ENCODE peak calls at places on chromosomes 1 and 21, in four cellular contexts. H, X, R and M are unnamed samples.

GRCh38 chr1:216221260-216221700 is 202.0 kb downstream of the USH2A start:
- DNase-seq in R (peak), X (peak), H (peak), M (peak)

GRCh38 chr1:179143332-179143731 is 61.5 kb downstream of the TOR3A start:
- DNase-seq in R (no peak), X (no peak), H (peak), M (peak)

GRCh38 chr1:221334082-221334481 is 407.8 kb downstream of the DUSP10 start:
- DNase-seq in X (no peak), H (no peak), R (no peak), M (peak)

GRCh38 chr1:58727363-58727762 is 27.5 kb upstream of the MYSM1 start:
- DNase-seq in R (no peak), X (no peak), H (peak), M (peak)

GRCh38 chr21:41927727-41928409 is 25.9 kb downstream of the C2CD2 start:
- DNase-seq in H (no peak), X (peak), R (no peak), M (no peak)

GRCh38 chr1:57761628-57762027 is 337.8 kb upstream of the DAB1 start:
- DNase-seq in X (no peak), H (no peak), R (peak), M (no peak)

GRCh38 chr1:23422955-23423354 is 1.6 kb downstream of the TCEA3 start:
- DNase-seq in R (no peak), H (no peak), X (no peak), M (no peak)

GRCh38 chr1:71462247-71462646 is 381.4 kb upstream of the ZRANB2 start:
- DNase-seq in H (no peak), X (no peak), R (no peak), M (no peak)

GRCh38 chr21:44062380-44062779 is 44.8 kb upstream of the PWP2 start:
- DNase-seq in H (no peak), X (no peak), R (no peak), M (no peak)

GRCh38 chr1:1151306-1151705 is 22.4 kb upstream of the TTLL10 start:
- DNase-seq in X (no peak), R (no peak), H (no peak), M (no peak)

GRCh38 chr1:61496501-61496900 is 228.4 kb downstream of the TM2D1 start:
- DNase-seq in R (no peak), H (no peak), X (no peak), M (no peak)

GRCh38 chr1:66240491-66241484 is 293.2 kb upstream of the SGIP1 start:
- DNase-seq in H (no peak), R (no peak), X (no peak), M (no peak)

GRCh38 chr1:41784516-41785279 is 134.0 kb downstream of the HIVEP3 start:
- DNase-seq in X (no peak), R (no peak), H (peak), M (no peak)

GRCh38 chr21:46323710-46324389 is at the start of the genes C21orf58 and PCNT:
- DNase-seq in R (peak), X (peak), H (peak), M (peak)
- H3K4me3 ChIP-seq in R (peak), X (peak), H (peak), M (peak)

GRCh38 chr1:22141493-22141892 is 1.4 kb downstream of the WNT4 start:
- DNase-seq in X (no peak), H (no peak), R (no peak), M (no peak)

GRCh38 chr1:22143586-22144033 is 713 bp upstream of the WNT4 start:
- DNase-seq in R (no peak), H (no peak), X (no peak), M (peak)

GRCh38 chr1:22141948-22142314 is 966 bp downstream of the WNT4 start:
- DNase-seq in R (peak), X (no peak), H (no peak), M (no peak)

GRCh38 chr1:22143065-22143514 is at the start of gene WNT4:
- DNase-seq in H (no peak), X (peak), R (peak), M (peak)

DNA sequence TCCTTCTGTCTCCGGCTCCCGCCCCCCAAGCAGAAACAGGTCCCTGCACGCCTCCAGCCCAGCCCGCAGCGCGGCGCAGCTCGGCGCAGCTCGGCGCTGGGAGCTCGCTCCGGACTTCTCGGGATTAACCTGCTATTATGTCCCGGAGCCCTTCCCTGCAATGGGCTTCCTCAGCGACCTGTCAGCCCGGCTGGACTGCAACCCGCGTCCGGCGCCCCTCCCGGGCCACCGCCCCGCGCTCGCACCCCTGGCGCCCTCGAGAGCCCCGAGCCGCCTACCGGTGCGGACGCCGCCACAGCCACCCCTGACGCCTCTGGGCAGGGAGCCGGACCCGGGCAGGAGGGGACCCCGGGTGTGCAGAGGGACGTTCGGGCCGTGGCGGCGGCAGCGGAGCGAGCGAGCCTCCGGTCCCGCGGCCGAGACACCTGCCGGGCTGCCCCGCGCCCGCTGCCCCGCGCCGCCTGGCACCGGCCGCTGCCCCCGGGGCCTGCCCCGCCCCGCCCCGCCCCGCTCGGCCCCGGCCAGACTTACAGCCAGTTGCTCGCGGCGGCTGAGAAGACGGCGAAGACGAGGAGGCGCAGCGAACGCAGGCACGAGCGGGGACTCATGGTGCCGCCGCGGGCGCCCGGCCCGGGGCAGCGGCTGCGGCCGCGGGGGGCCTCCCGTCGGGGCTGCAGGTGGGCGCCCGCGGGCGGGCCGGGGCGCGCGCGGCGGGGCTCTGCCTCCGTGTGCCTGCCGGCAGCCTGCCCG is 407 bp downstream of the WNT4 start:
- DNase-seq in R (peak), H (no peak), X (no peak), M (peak)
- TF ChIP-seq CTCF in R (no peak), H (no peak), X (no peak), M (no peak)

DNA sequence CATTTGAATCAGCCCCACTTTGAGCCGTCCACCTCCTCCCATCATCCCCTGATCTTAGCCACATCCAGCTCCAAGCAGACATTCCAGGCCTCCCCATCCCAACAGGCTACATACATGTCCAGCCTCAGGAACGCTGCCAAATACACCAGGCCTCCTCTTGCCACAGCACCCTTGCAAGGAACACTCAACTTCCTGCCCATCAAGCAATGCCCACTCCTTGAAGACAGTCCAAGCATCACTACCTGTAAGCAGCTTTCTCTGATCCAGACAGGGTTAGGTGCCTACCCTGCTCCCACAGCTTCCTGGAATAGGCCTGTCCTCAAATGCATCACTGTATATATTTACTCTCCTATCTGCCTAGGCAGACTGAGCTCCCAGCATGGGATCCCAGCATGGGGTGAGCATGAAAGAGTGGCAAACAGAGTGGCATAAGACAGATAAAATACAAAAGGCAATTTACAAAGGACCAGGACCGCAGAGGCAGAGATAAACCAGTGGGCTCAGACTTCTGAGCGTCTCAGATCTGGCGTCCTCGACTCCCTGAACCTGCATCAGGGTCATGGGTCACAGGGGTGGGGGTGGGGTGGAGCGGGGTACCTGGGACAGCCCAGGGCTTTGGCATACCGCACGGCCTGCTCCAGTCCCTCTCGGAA is 816 bp downstream of the HYI start:
- DNase-seq in R (no peak), X (no peak), H (peak), M (peak)
- H3K4me3 ChIP-seq in R (no peak), X (no peak), H (peak), M (peak)

DNA sequence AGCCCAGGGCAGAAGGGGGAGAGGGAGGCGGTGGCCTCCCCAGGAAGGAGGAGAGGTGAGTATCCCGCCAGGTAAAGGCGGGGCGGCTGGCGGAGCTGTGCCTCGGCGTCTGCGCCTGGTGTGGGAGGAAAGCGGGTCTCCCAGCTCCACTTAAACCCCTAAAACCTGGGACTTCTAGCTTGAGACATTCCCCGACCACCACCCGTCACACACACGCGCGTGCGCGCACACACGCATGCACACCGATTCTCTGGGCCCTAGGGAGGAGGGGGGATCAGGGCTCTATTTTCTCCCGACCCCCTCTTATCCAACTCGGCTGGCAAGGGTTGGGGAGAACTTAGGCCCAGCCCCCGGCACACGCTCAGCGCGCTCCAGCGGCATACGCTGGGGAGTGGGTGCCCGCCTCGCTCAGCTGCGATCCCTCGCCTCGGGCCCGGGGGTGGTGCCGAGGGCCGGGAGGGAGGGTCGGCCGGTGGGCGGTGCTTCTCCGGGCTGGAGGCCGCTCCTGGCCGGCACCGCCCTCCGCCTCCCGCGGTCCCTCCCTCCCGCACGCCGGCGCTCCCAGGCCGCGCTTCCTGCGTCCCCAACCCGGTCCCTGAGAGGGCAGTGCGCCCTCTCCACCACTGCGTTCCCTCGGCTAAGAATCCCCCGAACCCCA is at the start of gene TMEM51:
- DNase-seq in H (peak), X (no peak), R (peak), M (peak)
- TF ChIP-seq CTCF in H (no peak), X (no peak), R (no peak), M (no peak)

GRCh38 chr1:243946253-243946652 is 96.2 kb upstream of the AKT3 start:
- DNase-seq in R (no peak), H (no peak), X (no peak), M (no peak)

GRCh38 chr1:243942196-243943150 is 92.4 kb upstream of the AKT3 start:
- DNase-seq in R (no peak), H (no peak), X (no peak), M (no peak)

GRCh38 chr1:243945727-243946126 is 95.7 kb upstream of the AKT3 start:
- DNase-seq in H (no peak), X (no peak), R (no peak), M (no peak)

GRCh38 chr1:243944429-243945160 is 94.6 kb upstream of the AKT3 start:
- DNase-seq in H (peak), X (no peak), R (no peak), M (peak)

DNA sequence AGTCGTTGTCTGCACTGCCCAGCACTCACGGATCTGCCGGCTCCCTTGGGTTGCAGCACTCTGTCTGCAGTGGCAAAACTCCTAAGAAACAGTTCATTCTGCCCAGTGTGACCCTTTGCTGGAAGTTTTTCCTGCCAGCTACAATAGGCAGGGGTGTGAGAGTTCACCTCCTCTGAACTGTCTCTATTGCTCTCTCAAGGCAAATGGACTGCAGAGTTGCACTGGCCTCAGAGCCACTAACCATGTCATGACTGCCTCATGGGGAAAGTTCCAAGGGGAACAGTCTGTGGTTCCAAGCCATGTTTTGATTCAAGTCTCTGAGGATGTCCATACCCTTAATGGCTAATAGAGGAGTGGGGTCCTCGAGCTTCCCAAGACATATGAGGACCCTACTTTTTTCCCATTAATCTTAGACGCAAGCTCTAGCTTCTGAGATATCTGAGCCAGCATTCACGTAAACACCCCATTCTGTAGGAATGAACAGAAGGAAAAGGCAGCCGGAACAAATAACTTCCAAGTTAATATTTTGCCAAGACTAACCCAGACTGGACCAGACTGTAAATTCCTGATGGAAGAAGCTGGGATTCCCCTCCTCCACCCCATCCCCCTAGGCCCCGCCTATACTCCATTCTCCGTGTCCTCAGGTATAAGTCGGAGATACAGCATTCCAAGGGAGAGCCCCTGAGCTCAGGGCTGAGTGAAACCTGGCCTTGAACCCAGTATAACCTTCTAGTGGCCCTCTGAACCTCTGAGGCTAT is 93.8 kb upstream of the AKT3 start:
- DNase-seq in X (no peak), H (no peak), R (no peak), M (no peak)
- H3K4me3 ChIP-seq in X (no peak), H (no peak), R (no peak), M (no peak)

GRCh38 chr1:208461680-208462079 is 217.5 kb upstream of the PLXNA2 start:
- DNase-seq in X (no peak), H (no peak), R (no peak), M (no peak)
- TF ChIP-seq CTCF in X (peak), H (peak), R (peak), M (no peak)

DNA sequence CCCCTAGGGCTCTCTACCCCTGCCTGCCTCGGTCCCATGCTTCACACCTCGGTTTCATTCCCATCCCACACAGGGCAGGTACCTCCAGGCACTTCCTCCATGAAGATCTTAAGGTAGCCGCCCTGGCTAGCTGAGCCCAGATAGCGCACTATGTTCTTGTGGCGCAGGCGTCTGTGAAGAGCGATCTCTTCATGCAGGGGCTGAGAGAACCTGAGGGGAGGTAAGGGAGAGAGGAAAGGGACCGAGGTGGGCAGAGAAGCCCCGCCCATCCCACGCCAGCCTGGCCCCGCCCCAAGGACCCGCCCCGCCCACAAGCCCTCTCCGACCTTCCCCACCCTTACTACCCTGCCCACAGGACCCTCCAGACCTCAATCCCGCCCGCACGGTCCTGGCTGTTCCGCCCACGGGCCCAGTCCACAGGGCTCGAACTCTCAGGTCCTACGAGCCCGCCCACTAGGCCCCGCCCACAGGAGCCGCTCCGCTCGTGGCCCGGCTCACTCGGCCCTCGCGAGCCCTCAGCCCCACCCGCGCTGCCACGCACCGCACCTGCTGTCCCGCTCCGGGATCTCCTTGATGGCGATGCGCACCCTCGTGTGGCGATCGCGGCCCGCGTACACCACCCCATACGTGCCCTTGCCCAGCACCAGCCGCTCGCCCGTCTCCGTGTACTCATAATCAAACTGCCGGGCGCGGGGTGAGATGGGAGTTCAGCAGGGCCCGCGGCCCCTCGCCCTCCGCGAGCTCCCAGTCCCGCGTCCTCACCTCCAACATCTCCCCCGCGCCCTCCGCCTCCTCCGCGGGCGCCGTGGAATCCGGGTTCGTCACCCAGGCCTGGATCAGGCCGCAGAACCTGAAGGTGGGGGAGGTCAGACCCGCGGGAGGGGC is 6.4 kb downstream of the MAP3K6 start:
- DNase-seq in R (no peak), X (no peak), H (no peak), M (no peak)
- H3K4me3 ChIP-seq in R (no peak), X (no peak), H (no peak), M (no peak)